ENCODE peak calls at places on chromosomes 1 and 21, in four cellular contexts. I, X, U and S are unnamed samples.

GRCh38 chr1:22142315-22143064 is 407 bp downstream of the WNT4 start:
- DNase-seq in U (peak; percentile 31), X (peak; percentile 54), I (no peak), S (peak; percentile 25)

GRCh38 chr1:172727956-172728603 is 69.2 kb downstream of the FASLG start:
- DNase-seq in U (peak; percentile 38), X (peak; percentile 58), I (peak; percentile 29), S (peak; percentile 60)

GRCh38 chr1:238023137-238023536 is 132.4 kb upstream of the ZP4 start:
- DNase-seq in I (no peak), U (no peak), X (no peak), S (no peak)

GRCh38 chr21:42007541-42007940 is 2.6 kb downstream of the ZBTB21 start:
- DNase-seq in X (no peak), U (no peak), I (no peak), S (no peak)

GRCh38 chr1:3483801-3484444 is 29.5 kb downstream of the ARHGEF16 start:
- DNase-seq in I (no peak), X (peak; percentile 88), U (peak; percentile 63), S (peak; percentile 57)

GRCh38 chr1:225813250-225813964 is 3.5 kb downstream of the EPHX1 start:
- DNase-seq in X (no peak), U (peak; percentile 21), I (peak; percentile 62), S (peak; percentile 34)

GRCh38 chr1:103112535-103112934 is 4.2 kb upstream of the COL11A1 start:
- DNase-seq in U (no peak), I (no peak), X (no peak), S (no peak)

GRCh38 chr1:26932536-26932935 is 11.0 kb downstream of the NUDC start:
- DNase-seq in U (no peak), I (no peak), X (no peak), S (no peak)

GRCh38 chr1:984476-984814 is 2.6 kb upstream of the PERM1 start:
- DNase-seq in X (no peak), I (no peak), U (no peak), S (no peak)

GRCh38 chr1:52603680-52604501 is 1.7 kb downstream of the GPX7 start:
- DNase-seq in X (no peak), U (no peak), I (peak; percentile 16), S (no peak)

GRCh38 chr21:28745131-28746055 is 247.3 kb downstream of the LTN1 start:
- DNase-seq in X (peak; percentile 75), U (peak; percentile 68), I (peak; percentile 94), S (peak; percentile 80)

GRCh38 chr1:84375965-84376910 is 22.0 kb upstream of the DNASE2B start:
- DNase-seq in X (no peak), I (peak; percentile 37), U (no peak), S (no peak)

GRCh38 chr1:15985611-15986272 is 9.8 kb upstream of the ZBTB17 start:
- DNase-seq in X (no peak), U (no peak), I (no peak), S (no peak)

GRCh38 chr1:200207711-200208126 is 180.2 kb downstream of the NR5A2 start:
- DNase-seq in U (no peak), I (peak; percentile 76), X (no peak), S (no peak)

DNA sequence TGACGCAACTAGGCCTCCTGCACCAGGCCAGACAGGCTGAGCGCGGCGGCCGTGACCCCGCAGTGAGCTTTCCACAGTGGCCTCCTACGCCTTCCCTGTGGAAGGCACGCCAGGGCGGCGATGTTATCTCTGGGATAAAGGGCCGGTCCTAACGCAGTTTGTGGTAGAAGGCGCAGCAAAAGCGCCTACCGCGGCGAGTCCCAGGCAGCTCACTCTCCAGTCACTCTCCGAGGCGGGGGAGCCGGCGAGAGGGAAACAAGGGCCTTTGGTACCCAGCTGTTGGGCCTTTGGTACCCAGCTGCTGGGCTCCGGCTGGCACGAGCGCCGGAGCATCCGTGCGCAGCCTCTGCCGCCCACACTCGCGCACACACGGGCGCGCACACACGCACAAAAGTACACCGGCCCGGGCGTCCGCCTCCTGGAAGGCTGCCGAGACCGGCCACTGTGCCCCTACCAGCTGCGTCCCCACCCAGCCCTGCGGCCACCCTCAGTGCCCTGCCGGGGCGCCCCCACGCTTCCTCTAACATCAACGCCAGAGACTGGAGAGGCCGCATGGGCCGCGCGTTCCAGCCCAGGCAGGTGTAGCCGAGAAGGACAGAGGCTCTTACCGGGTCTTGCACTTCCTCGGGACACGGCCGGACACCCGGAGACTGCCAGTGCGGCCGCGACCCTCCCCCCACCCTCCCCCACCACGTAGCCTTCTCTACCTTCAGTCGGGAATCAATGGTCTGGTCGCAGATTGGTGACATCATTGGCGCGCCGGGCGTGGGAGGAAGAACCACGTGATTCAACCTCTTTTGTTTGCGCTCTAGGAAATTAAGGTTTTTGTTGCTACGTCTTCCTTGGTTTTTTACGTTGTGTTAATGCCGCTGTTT is 19.5 kb upstream of the ADAR start:
- DNase-seq in I (peak; percentile 88), X (peak; percentile 93), U (peak; percentile 92), S (peak; percentile 91)
- TF ChIP-seq CTCF in I (no peak), X (no peak), U (no peak), S (no peak)

GRCh38 chr1:147223740-147224615 is 1.2 kb downstream of the FMO5 start:
- DNase-seq in U (no peak), X (no peak), I (no peak), S (no peak)

GRCh38 chr1:147225193-147225730 is at the start of gene FMO5:
- DNase-seq in U (peak; percentile 58), X (peak; percentile 67), I (peak; percentile 57), S (no peak)
- TF ChIP-seq CTCF in U (no peak), X (no peak), I (peak; percentile 6), S (no peak)

GRCh38 chr1:159821171-159821867 is 5.4 kb upstream of the SLAMF8 start:
- DNase-seq in X (peak; percentile 25), U (no peak), I (peak; percentile 47), S (no peak)
- TF ChIP-seq CTCF in X (no peak), U (no peak), I (peak; percentile 61), S (no peak)

DNA sequence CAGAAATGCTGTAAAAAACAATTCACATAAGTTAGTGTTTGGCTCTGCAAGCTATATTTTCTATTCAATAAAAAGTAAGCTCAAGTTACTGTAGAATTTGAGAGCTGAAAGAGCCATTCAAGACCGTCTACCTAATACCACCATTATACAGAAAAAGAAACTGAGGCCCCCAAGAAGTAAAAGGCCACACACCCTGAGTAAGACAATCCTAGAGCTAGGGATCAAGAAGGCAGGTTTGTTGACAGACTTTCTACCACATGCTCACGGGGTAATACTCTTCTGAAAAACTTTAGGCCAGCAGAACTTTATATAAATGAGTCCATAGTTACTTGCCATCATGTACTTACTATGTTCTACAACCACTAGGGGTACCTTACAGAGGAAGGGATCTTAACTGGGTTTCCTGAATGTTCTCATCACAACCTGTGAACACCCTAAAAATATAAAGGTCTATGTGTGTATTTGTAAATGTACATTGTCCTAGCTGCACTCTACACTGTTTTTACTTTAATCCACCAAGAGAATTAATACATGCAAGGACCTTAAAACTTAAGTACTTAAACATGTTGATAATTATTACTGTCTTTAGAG is 2.7 kb downstream of the PSMG1 start:
- DNase-seq in I (no peak), X (no peak), U (no peak), S (no peak)
- TF ChIP-seq CTCF in I (peak; percentile 9), X (no peak), U (no peak), S (no peak)